ENCODE peak calls at places on chromosomes 1 and 21, in nine cellular contexts. H is suprapubic skin, W is GM06990, A is keratinocyte, F is PC-3, D is IMR-90, E is prostate gland, S is mucosa of descending colon, Y is endothelial cell of umbilical vein. T is an unnamed sample.

GRCh38 chr1:25945756-25946155 is 39.5 kb upstream of the STMN1 start:
- DNase-seq in D (no peak), E (no peak), S (no peak), H (no peak), F (no peak), W (no peak), Y (no peak), A (no peak), T (no peak)

GRCh38 chr1:8026153-8026975 is at the start of gene ERRFI1:
- DNase-seq in W (peak), D (peak), A (no peak), Y (peak), S (peak), F (peak), E (peak), H (peak), T (peak)

GRCh38 chr1:41666991-41667631 is 182.6 kb upstream of the EDN2 start:
- DNase-seq in D (peak), A (no peak), F (peak), E (peak), Y (no peak), W (peak), H (no peak), S (no peak), T (peak)

GRCh38 chr1:167548059-167548932 is 5.3 kb downstream of the CREG1 start:
- DNase-seq in Y (no peak), S (no peak), D (peak), W (no peak), H (no peak), F (no peak), A (no peak), E (no peak), T (no peak)

GRCh38 chr1:17027403-17027802 is 15.7 kb upstream of the ATP13A2 start:
- DNase-seq in A (no peak), Y (no peak), W (no peak), E (peak), S (no peak), F (no peak), H (no peak), D (no peak), T (no peak)

GRCh38 chr21:29181799-29182470 is 51.5 kb downstream of the MAP3K7CL start:
- DNase-seq in D (peak), Y (peak), W (no peak), A (no peak), S (no peak), E (peak), H (no peak), F (peak), T (no peak)

GRCh38 chr1:245735831-245736530 is 581.2 kb downstream of the KIF26B start:
- DNase-seq in A (no peak), W (no peak), E (no peak), Y (no peak), S (no peak), F (peak), D (peak), H (no peak), T (no peak)

GRCh38 chr1:187570166-187570565 is 741.4 kb downstream of the PLA2G4A start:
- DNase-seq in W (no peak), H (no peak), F (no peak), A (no peak), E (no peak), D (no peak), Y (no peak), S (no peak), T (no peak)

GRCh38 chr1:10519016-10519417 is 44.3 kb downstream of the PEX14 start:
- DNase-seq in H (no peak), E (no peak), D (no peak), Y (no peak), S (no peak), A (no peak), F (no peak), W (no peak), T (no peak)

GRCh38 chr1:66294692-66295384 is 239.1 kb upstream of the SGIP1 start:
- DNase-seq in Y (peak), H (no peak), D (peak), E (no peak), S (no peak), A (no peak), W (no peak), F (peak), T (no peak)

GRCh38 chr1:28232558-28233263 is at the start of gene DNAJC8:
- DNase-seq in W (peak), E (peak), D (peak), Y (peak), A (peak), H (peak), S (peak), F (peak), T (peak)

GRCh38 chr1:173418107-173418985 is 58.8 kb upstream of the PRDX6 start:
- DNase-seq in Y (no peak), E (no peak), W (peak), D (peak), S (no peak), H (no peak), A (no peak), F (peak), T (no peak)

GRCh38 chr1:111930356-111930755 is 59.1 kb downstream of the KCND3 start:
- DNase-seq in W (no peak), S (no peak), D (no peak), Y (no peak), A (no peak), E (no peak), F (no peak), H (no peak), T (no peak)

GRCh38 chr1:43653339-43653738 is 3.4 kb downstream of the KDM4A start:
- DNase-seq in D (peak), F (peak), H (no peak), S (no peak), W (no peak), A (no peak), Y (peak), E (no peak), T (no peak)

GRCh38 chr1:27138368-27138767 is 16.6 kb downstream of the SLC9A1 start:
- DNase-seq in H (no peak), S (no peak), E (no peak), A (no peak), Y (no peak), F (no peak), D (no peak), W (no peak), T (no peak)

GRCh38 chr1:200258447-200259375 is 151.1 kb downstream of the ZNF281 start:
- DNase-seq in F (peak), A (no peak), H (no peak), W (no peak), E (no peak), Y (peak), S (no peak), D (peak), T (peak)

GRCh38 chr1:153679337-153680119 is 1.0 kb downstream of the NPR1 start:
- DNase-seq in H (no peak), D (no peak), S (no peak), F (no peak), E (no peak), W (peak), A (no peak), Y (peak), T (no peak)

GRCh38 chr1:16173447-16174260 is 17.8 kb upstream of the EPHA2 start:
- DNase-seq in A (peak), Y (peak), S (peak), D (peak), W (no peak), E (peak), H (no peak), F (peak), T (no peak)

GRCh38 chr1:203769505-203770343 is 4.7 kb downstream of the LAX1 start:
- DNase-seq in S (peak), D (peak), F (peak), W (no peak), H (peak), A (peak), Y (peak), E (peak), T (no peak)

GRCh38 chr1:81654657-81655056 is 146.1 kb upstream of the ADGRL2 start:
- DNase-seq in D (no peak), A (no peak), E (no peak), F (no peak), H (no peak), S (no peak), W (no peak), Y (no peak), T (no peak)

GRCh38 chr1:145926706-145927072 is 595 bp downstream of the RBM8A start:
- DNase-seq in A (no peak), F (no peak), W (no peak), S (no peak), H (no peak), D (no peak), E (no peak), Y (peak), T (no peak)

GRCh38 chr1:19079541-19079940 is 123.1 kb upstream of the IFFO2 start:
- DNase-seq in D (no peak), Y (no peak), W (no peak), A (no peak), H (no peak), E (no peak), F (no peak), S (no peak), T (no peak)

GRCh38 chr1:5682626-5683235 is 309.5 kb downstream of the NPHP4 start:
- DNase-seq in A (no peak), S (no peak), F (no peak), E (no peak), W (no peak), Y (no peak), D (no peak), H (no peak), T (no peak)

GRCh38 chr1:94235189-94236020 is 2.0 kb downstream of the ARHGAP29 start:
- DNase-seq in H (no peak), W (no peak), Y (no peak), F (peak), S (no peak), D (no peak), A (no peak), E (no peak), T (no peak)

GRCh38 chr21:36388835-36389234 is 3.6 kb downstream of the CHAF1B start:
- DNase-seq in A (no peak), F (no peak), W (peak), Y (no peak), H (no peak), D (peak), E (no peak), S (no peak), T (no peak)

GRCh38 chr21:44420416-44421205 is 34.7 kb upstream of the LRRC3 start:
- DNase-seq in A (no peak), F (no peak), D (no peak), H (peak), Y (no peak), E (no peak), W (no peak), S (peak), T (no peak)

GRCh38 chr1:147902183-147902845 is at the start of gene GJA8:
- DNase-seq in Y (no peak), D (no peak), W (no peak), H (no peak), S (no peak), A (no peak), E (no peak), F (no peak), T (no peak)

GRCh38 chr1:53203466-53203865 is 6.8 kb downstream of the CPT2 start:
- DNase-seq in S (no peak), H (no peak), W (no peak), D (no peak), Y (no peak), F (no peak), A (no peak), E (no peak), T (no peak)

GRCh38 chr1:153265457-153265856 is 6.0 kb downstream of the LORICRIN start:
- DNase-seq in A (no peak), E (no peak), Y (no peak), W (no peak), H (no peak), D (no peak), F (no peak), S (no peak), T (no peak)

GRCh38 chr1:213231795-213232231 is 180.8 kb downstream of the RPS6KC1 start:
- DNase-seq in E (no peak), S (no peak), A (no peak), W (no peak), H (no peak), F (peak), Y (no peak), D (peak), T (no peak)

GRCh38 chr21:28523367-28523766 is 469.3 kb downstream of the LTN1 start:
- DNase-seq in W (no peak), S (no peak), H (no peak), D (no peak), E (no peak), F (no peak), Y (peak), A (no peak), T (no peak)

GRCh38 chr1:203557958-203558760 is 64.2 kb downstream of the OPTC start:
- DNase-seq in W (no peak), E (no peak), H (peak), S (no peak), D (peak), A (peak), F (peak), Y (peak), T (no peak)

GRCh38 chr1:107254306-107254705 is 113.5 kb downstream of the NTNG1 start:
- DNase-seq in H (no peak), W (no peak), F (no peak), Y (no peak), S (no peak), E (no peak), A (no peak), D (no peak), T (no peak)

GRCh38 chr21:44657635-44658183 is at the start of gene KRTAP12-3:
- DNase-seq in S (no peak), E (no peak), H (no peak), F (no peak), Y (no peak), W (no peak), A (no peak), D (peak), T (no peak)

GRCh38 chr1:2091611-2092604 is 41.7 kb downstream of the PRKCZ start:
- DNase-seq in D (no peak), Y (peak), A (no peak), W (peak), H (no peak), F (no peak), E (no peak), S (peak), T (no peak)

GRCh38 chr1:66331641-66332523 is 202.1 kb upstream of the SGIP1 start:
- DNase-seq in D (peak), A (no peak), F (peak), Y (peak), H (peak), S (peak), W (peak), E (peak), T (no peak)

GRCh38 chr1:204123376-204123775 is 28.5 kb downstream of the ETNK2 start:
- DNase-seq in H (no peak), S (peak), A (no peak), E (no peak), W (no peak), Y (peak), F (no peak), D (peak), T (no peak)

GRCh38 chr1:86774305-86775304 is 70.2 kb downstream of the SH3GLB1 start:
- DNase-seq in F (peak), Y (peak), D (peak), W (peak), E (no peak), H (peak), S (no peak), A (peak), T (peak)

GRCh38 chr1:26822737-26823395 is 3.6 kb upstream of the ZDHHC18 start:
- DNase-seq in Y (no peak), W (no peak), S (no peak), A (no peak), H (no peak), F (peak), E (no peak), D (no peak), T (no peak)

GRCh38 chr1:30911061-30911954 is 2.8 kb upstream of the SDC3 start:
- DNase-seq in W (peak), F (peak), Y (peak), E (peak), S (peak), A (peak), H (peak), D (peak), T (no peak)
- TF ChIP-seq CTCF in W (peak), F (peak), Y (peak), E (peak), S (peak), A (peak), H (peak), D (peak), T (peak)

GRCh38 chr1:85571181-85571540 is 9.4 kb upstream of the CCN1 start:
- DNase-seq in Y (no peak), E (no peak), F (peak), D (peak), A (no peak), S (no peak), H (no peak), W (no peak), T (no peak)

GRCh38 chr1:85570446-85571180 is 9.9 kb upstream of the CCN1 start:
- DNase-seq in W (no peak), D (no peak), A (no peak), S (no peak), E (no peak), F (no peak), H (no peak), Y (peak), T (no peak)

GRCh38 chr1:85569122-85569521 is 11.4 kb upstream of the CCN1 start:
- DNase-seq in W (no peak), Y (peak), E (no peak), A (no peak), H (no peak), S (no peak), F (peak), D (peak), T (no peak)

GRCh38 chr1:85568660-85569059 is 11.9 kb upstream of the CCN1 start:
- DNase-seq in W (no peak), F (no peak), A (no peak), S (no peak), H (no peak), D (no peak), Y (no peak), E (no peak), T (no peak)

DNA sequence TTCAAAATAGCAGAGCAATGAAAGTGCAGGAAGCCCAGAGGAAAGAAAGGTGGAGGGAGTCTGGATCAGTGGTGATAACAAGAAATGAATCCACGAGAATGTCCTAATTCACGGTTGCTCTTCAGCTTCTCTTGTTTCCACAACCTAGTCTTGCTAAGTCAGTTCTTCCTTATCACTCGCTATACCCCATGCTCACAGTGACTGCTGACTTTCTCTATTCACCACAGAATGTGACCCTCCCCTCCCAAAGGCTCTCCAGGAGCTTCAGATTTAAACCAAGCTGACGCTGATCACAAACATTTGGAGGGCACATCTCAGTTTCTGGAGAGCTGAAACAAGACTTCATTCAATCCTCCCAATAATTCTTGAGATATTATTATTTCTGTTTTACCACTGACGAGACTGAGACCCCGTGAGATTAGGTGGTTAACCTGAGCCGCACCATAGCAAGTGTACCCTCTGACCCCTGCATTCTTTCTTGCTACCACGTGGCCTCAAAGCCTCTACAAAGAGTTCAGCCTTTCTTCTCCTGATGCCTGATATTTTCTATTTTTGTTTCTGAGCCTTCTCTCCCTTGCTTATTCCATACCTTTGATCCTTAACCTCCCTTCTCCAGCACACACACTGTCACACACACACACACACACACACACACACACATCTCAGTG is 10.7 kb upstream of the CCN1 start:
- DNase-seq in E (no peak), Y (no peak), F (no peak), S (no peak), W (no peak), A (no peak), H (no peak), D (peak), T (no peak)
- H3K4me3 ChIP-seq in E (no peak), Y (no peak), F (no peak), S (no peak), W (no peak), A (no peak), H (no peak), D (no peak), T (no peak)

GRCh38 chr1:13539683-13540082 is 25.9 kb upstream of the LRRC38 start:
- DNase-seq in E (no peak), Y (no peak), H (no peak), A (no peak), W (no peak), S (no peak), F (no peak), D (no peak), T (no peak)
- TF ChIP-seq CTCF in E (no peak), Y (no peak), H (no peak), A (no peak), W (no peak), S (no peak), F (peak), D (no peak), T (no peak)

GRCh38 chr1:238950786-238951185 is 435.6 kb upstream of the CHRM3 start:
- DNase-seq in A (no peak), F (no peak), Y (no peak), H (no peak), W (no peak), S (no peak), E (no peak), D (no peak), T (no peak)
- H3K4me3 ChIP-seq in A (no peak), F (no peak), Y (no peak), H (no peak), W (no peak), S (no peak), E (no peak), D (no peak), T (no peak)

DNA sequence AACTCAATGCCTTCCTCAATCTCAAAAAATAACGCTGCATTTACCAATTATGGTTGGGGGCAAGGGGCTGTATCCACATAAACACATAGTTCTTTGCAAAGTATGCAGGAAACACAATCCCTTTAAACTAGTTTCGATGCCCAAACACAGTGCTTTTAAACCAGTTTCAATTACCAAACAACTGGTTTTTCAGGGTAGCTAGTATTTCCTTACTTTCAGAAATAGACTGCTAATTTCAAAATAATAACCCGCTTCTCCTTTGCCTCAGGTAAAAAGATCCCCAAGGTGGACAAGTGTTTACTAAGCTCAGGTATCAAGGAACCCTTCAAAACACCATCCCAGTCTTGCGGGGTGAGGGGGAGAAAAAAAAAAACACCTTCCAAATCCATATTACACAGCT is 2.8 kb downstream of the SIPA1L2 start:
- DNase-seq in W (no peak), F (peak), Y (no peak), S (no peak), H (no peak), D (no peak), A (no peak), E (no peak), T (no peak)
- TF ChIP-seq CTCF in W (no peak), F (no peak), Y (no peak), S (no peak), H (no peak), D (no peak), A (no peak), E (no peak), T (no peak)

GRCh38 chr1:51919684-51920083 is 41.2 kb upstream of the NRDC start:
- DNase-seq in F (no peak), W (no peak), Y (no peak), S (no peak), E (no peak), H (no peak), A (no peak), D (no peak), T (no peak)

GRCh38 chr1:51926171-51926812 is 47.8 kb upstream of the NRDC start:
- DNase-seq in Y (peak), W (no peak), S (no peak), D (peak), H (no peak), A (peak), F (peak), E (no peak), T (peak)

GRCh38 chr1:51924455-51924854 is 45.9 kb upstream of the NRDC start:
- DNase-seq in H (no peak), S (no peak), E (no peak), W (no peak), D (peak), Y (no peak), A (no peak), F (peak), T (no peak)

GRCh38 chr1:51920130-51920529 is 41.6 kb upstream of the NRDC start:
- DNase-seq in A (no peak), H (no peak), W (no peak), F (peak), S (no peak), D (peak), E (no peak), Y (peak), T (no peak)

GRCh38 chr1:51922040-51922439 is 43.5 kb upstream of the NRDC start:
- DNase-seq in D (no peak), A (no peak), W (no peak), S (no peak), H (no peak), Y (no peak), E (no peak), F (no peak), T (no peak)
- H3K4me3 ChIP-seq in D (no peak), A (no peak), W (no peak), S (no peak), H (no peak), Y (no peak), E (no peak), F (no peak), T (no peak)

DNA sequence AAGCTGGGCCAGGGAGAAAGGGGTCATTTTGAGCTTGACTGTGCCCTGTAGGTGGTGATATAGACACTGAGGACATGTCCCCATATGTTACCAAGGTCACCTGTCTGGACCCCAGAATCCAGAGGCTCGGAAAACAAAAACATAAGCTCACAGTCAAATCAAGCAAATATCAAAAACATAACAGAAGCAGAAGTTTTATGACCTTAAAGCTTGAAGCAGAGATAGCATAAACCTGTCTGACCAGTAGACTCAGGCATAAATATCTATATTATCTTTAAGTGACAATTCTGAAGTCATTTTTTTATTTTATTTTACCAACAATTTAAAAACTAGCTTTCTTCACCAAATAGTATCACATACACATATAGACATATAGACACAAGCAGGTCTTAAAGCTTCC is 32.8 kb upstream of the RHOU start:
- DNase-seq in Y (no peak), D (no peak), W (no peak), E (no peak), A (no peak), H (no peak), F (no peak), S (no peak), T (no peak)
- TF ChIP-seq CTCF in Y (no peak), D (no peak), W (no peak), E (no peak), A (no peak), H (no peak), F (no peak), S (no peak), T (no peak)